ENCODE peak calls at places on chromosomes 11 and 22, in ten cellular contexts. Q is mucosa of descending colon; Y is CD8-positive, alpha-beta memory T cell; H is Panc1; W is heart right ventricle; X is transverse colon; L is PC-3; Z is IMR-90; G is heart left ventricle; F is brain microvascular endothelial cell. J is an unnamed sample. For H3K36me3, the result is how much of the 10 kb centered on the place peaks cover.

GRCh38 chr11:68206211-68206610 is 6.9 kb downstream of the KMT5B start:
- DNase-seq in Z (peak), W (no peak), Q (no peak), X (no peak), H (peak), G (no peak), L (peak), Y (peak), F (peak), J (no peak)

GRCh38 chr11:116541460-116541859 is 231.3 kb downstream of the BUD13 start:
- DNase-seq in Z (no peak), X (no peak), F (no peak), W (no peak), Y (no peak), H (no peak), L (no peak), G (no peak), Q (no peak), J (no peak)

GRCh38 chr11:24311974-24312373 is 184.9 kb upstream of the LUZP2 start:
- DNase-seq in W (no peak), Y (no peak), H (no peak), G (no peak), Z (no peak), L (no peak), X (no peak), F (no peak), Q (no peak), J (no peak)

GRCh38 chr11:19698493-19699292 is 13.9 kb upstream of the NAV2 start:
- DNase-seq in Y (no peak), W (peak), Q (no peak), L (peak), Z (peak), H (no peak), F (no peak), X (no peak), G (peak), J (peak)

GRCh38 chr22:36773935-36774334 is 2.0 kb downstream of the IFT27 start:
- DNase-seq in F (peak), H (no peak), Q (no peak), W (no peak), Z (peak), L (peak), X (no peak), G (no peak), Y (no peak), J (no peak)

GRCh38 chr11:131737357-131737756 is 366.9 kb downstream of the NTM start:
- DNase-seq in G (no peak), Z (no peak), W (no peak), Y (no peak), H (no peak), L (no peak), X (no peak), F (no peak), Q (no peak), J (no peak)

GRCh38 chr11:844693-845644 is 2.3 kb downstream of the TSPAN4 start:
- DNase-seq in Z (peak), G (peak), L (peak), Y (peak), F (no peak), H (no peak), W (peak), Q (peak), X (peak), J (peak)

GRCh38 chr11:31060880-31061279 is 308.7 kb downstream of the DCDC1 start:
- DNase-seq in Z (peak), H (no peak), W (no peak), X (no peak), Q (no peak), G (no peak), L (no peak), F (no peak), Y (no peak), J (no peak)

GRCh38 chr11:18312012-18312411 is 9.9 kb downstream of the HPS5 start:
- DNase-seq in F (peak), Z (peak), Q (no peak), H (no peak), W (no peak), X (no peak), L (no peak), Y (no peak), G (no peak), J (no peak)

GRCh38 chr11:99422581-99423434 is 402.1 kb downstream of the CNTN5 start:
- DNase-seq in F (no peak), X (no peak), Z (peak), H (no peak), Q (no peak), W (no peak), L (peak), G (no peak), Y (no peak), J (no peak)

GRCh38 chr11:92130432-92130831 is 94.2 kb upstream of the FAT3 start:
- DNase-seq in Q (no peak), X (no peak), Z (peak), H (no peak), W (no peak), G (no peak), L (peak), F (peak), Y (no peak), J (no peak)

GRCh38 chr11:33615751-33616150 is 84.9 kb downstream of the C11orf91 start:
- DNase-seq in Z (no peak), G (no peak), Y (no peak), X (no peak), H (no peak), W (no peak), Q (no peak), F (no peak), L (no peak), J (no peak)

GRCh38 chr11:127996825-127997224 is 590.5 kb downstream of the ETS1 start:
- DNase-seq in Z (peak), X (no peak), L (no peak), Y (no peak), G (no peak), Q (no peak), H (no peak), F (no peak), W (no peak), J (no peak)

GRCh38 chr11:130979386-130979972 is 63.2 kb upstream of the SNX19 start:
- DNase-seq in G (no peak), X (no peak), Z (peak), H (no peak), Q (no peak), L (peak), W (no peak), Y (no peak), F (peak), J (no peak)

GRCh38 chr11:44326615-44327475 is 16.9 kb upstream of the ALX4 start:
- DNase-seq in Q (no peak), H (no peak), X (no peak), G (no peak), W (no peak), Z (no peak), F (no peak), L (no peak), Y (no peak), J (no peak)

GRCh38 chr11:16862733-16863132 is 124.3 kb downstream of the C11orf58 start:
- DNase-seq in H (no peak), F (no peak), Y (no peak), Q (no peak), X (no peak), L (no peak), G (no peak), W (no peak), Z (no peak), J (no peak)

GRCh38 chr22:43066134-43066533 is 23.1 kb downstream of the TTLL1 start:
- DNase-seq in F (no peak), X (no peak), H (no peak), Z (no peak), L (no peak), Q (no peak), W (peak), Y (no peak), G (no peak), J (no peak)

GRCh38 chr11:116913000-116913399 is 75.6 kb upstream of the APOA1 start:
- DNase-seq in F (peak), X (no peak), L (peak), W (no peak), Y (no peak), H (no peak), G (no peak), Q (no peak), Z (peak), J (no peak)

GRCh38 chr22:25448435-25449051 is 115.9 kb upstream of the GRK3 start:
- DNase-seq in X (no peak), Q (no peak), Z (peak), H (no peak), F (peak), Y (no peak), W (no peak), G (no peak), L (peak), J (no peak)

GRCh38 chr11:74783241-74783871 is 34.7 kb downstream of the RNF169 start:
- DNase-seq in G (no peak), L (peak), H (no peak), Y (peak), W (peak), Q (no peak), X (no peak), Z (peak), F (peak), J (no peak)

GRCh38 chr22:17262976-17263375 is 43.7 kb upstream of the ADA2 start:
- DNase-seq in Y (no peak), X (no peak), G (no peak), H (no peak), L (no peak), Z (no peak), Q (no peak), W (no peak), F (no peak), J (no peak)

GRCh38 chr22:17260291-17260690 is 41.1 kb upstream of the ADA2 start:
- DNase-seq in Z (no peak), W (no peak), G (no peak), Q (no peak), F (no peak), X (no peak), Y (no peak), L (no peak), H (no peak), J (no peak)

GRCh38 chr22:17257578-17257977 is 38.3 kb upstream of the ADA2 start:
- DNase-seq in Q (no peak), Z (no peak), W (no peak), H (no peak), Y (no peak), G (no peak), X (no peak), F (no peak), L (no peak), J (no peak)

GRCh38 chr22:17258015-17258827 is 39.0 kb upstream of the ADA2 start:
- DNase-seq in W (peak), X (peak), G (peak), Z (no peak), Q (peak), H (no peak), F (no peak), Y (peak), L (peak), J (peak)

GRCh38 chr22:17260950-17261349 is 41.7 kb upstream of the ADA2 start:
- DNase-seq in H (no peak), X (no peak), G (no peak), Z (no peak), Q (no peak), F (no peak), L (no peak), W (no peak), Y (no peak), J (no peak)
- H3K4me3 ChIP-seq in H (no peak), X (no peak), G (no peak), Z (no peak), Q (no peak), F (no peak), L (no peak), W (no peak), Y (no peak), J (no peak)

GRCh38 chr22:20742764-20743163 is 31.1 kb upstream of the SERPIND1 start:
- DNase-seq in Z (no peak), L (no peak), Q (no peak), W (no peak), F (no peak), Y (no peak), H (no peak), X (no peak), G (no peak), J (no peak)
- H3K36me3 ChIP-seq in Z (under half), L (under half), Q (under half), W (half or more), F (under half), Y (under half), H (under half), X (under half), G (half or more), J (under half)

GRCh38 chr11:66316849-66317251 is at the start of gene CD248:
- DNase-seq in Z (peak), L (no peak), F (peak), X (peak), Y (no peak), H (no peak), G (peak), Q (peak), W (peak), J (peak)
- H3K4me3 ChIP-seq in Z (peak), L (no peak), F (peak), X (peak), Y (peak), H (no peak), G (peak), Q (no peak), W (peak), J (peak)

GRCh38 chr11:114064216-114064615 is 4.7 kb downstream of the ZBTB16 start:
- DNase-seq in L (no peak), G (no peak), X (no peak), W (no peak), Y (no peak), H (no peak), Z (no peak), F (no peak), Q (no peak), J (no peak)
- H3K36me3 ChIP-seq in L (under half), G (under half), X (under half), W (under half), Y (under half), H (under half), Z (under half), F (under half), Q (under half), J (under half)

GRCh38 chr22:45008853-45009751 is 703 bp downstream of the PHF21B start:
- DNase-seq in Z (no peak), Y (no peak), H (no peak), F (no peak), Q (no peak), L (no peak), X (no peak), W (no peak), G (no peak), J (peak)
- H3K4me3 ChIP-seq in Z (peak), Y (no peak), H (peak), F (no peak), Q (no peak), L (peak), X (peak), W (peak), G (peak), J (peak)

GRCh38 chr11:3022300-3022967 is 30.3 kb upstream of the NAP1L4 start:
- DNase-seq in G (no peak), Z (peak), Y (no peak), H (no peak), W (no peak), L (peak), F (peak), Q (no peak), X (no peak), J (no peak)

GRCh38 chr11:3022982-3023381 is 30.9 kb upstream of the NAP1L4 start:
- DNase-seq in F (peak), Z (peak), L (peak), G (no peak), X (no peak), W (no peak), H (no peak), Y (no peak), Q (no peak), J (no peak)

GRCh38 chr11:3016861-3017260 is 24.7 kb upstream of the NAP1L4 start:
- DNase-seq in W (no peak), Z (no peak), L (no peak), Q (no peak), H (no peak), Y (no peak), X (no peak), G (no peak), F (no peak), J (no peak)

GRCh38 chr11:3020011-3020410 is 27.9 kb upstream of the NAP1L4 start:
- DNase-seq in Z (no peak), Q (no peak), L (no peak), G (no peak), F (no peak), Y (no peak), H (no peak), X (no peak), W (no peak), J (no peak)

DNA sequence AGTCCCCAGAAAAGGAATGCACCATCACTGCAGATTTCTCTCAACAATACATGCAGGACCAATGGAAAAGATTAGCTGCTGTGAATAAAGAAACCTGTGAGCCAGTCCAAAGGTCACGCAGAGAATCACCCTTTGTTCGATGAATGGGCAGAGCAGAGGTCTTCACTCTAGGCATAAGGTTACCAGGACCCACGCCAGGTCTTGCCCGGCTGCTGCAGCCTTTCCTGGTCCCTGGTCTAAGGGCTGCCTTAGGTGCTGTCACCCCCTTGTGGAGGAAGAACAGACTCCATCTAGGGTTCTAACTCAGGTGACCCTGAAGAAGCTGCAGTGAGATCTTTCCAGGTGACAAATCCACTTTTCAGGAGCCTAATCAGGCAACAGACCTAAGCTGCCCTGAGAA is 29.0 kb upstream of the NAP1L4 start:
- DNase-seq in F (no peak), Y (peak), Q (no peak), G (no peak), H (no peak), X (peak), W (no peak), Z (peak), L (peak), J (peak)
- H3K36me3 ChIP-seq in F (half or more), Y (under half), Q (under half), G (half or more), H (under half), X (under half), W (half or more), Z (half or more), L (under half), J (under half)

GRCh38 chr11:124752471-124753100 is 531 bp upstream of the VSIG2 start:
- DNase-seq in G (no peak), Z (no peak), Y (no peak), X (no peak), W (no peak), H (no peak), Q (no peak), L (no peak), F (no peak), J (no peak)

GRCh38 chr11:124753624-124754023 is 1.6 kb upstream of the VSIG2 start:
- DNase-seq in Y (no peak), F (no peak), X (no peak), Z (no peak), Q (peak), G (no peak), W (no peak), H (no peak), L (no peak), J (no peak)

GRCh38 chr11:124751741-124752470 is at the start of gene VSIG2:
- DNase-seq in X (peak), F (no peak), Z (no peak), Q (peak), H (no peak), L (no peak), Y (no peak), G (no peak), W (no peak), J (no peak)

GRCh38 chr11:124754309-124754708 is 2.3 kb upstream of the VSIG2 start:
- DNase-seq in Q (no peak), L (peak), Z (peak), X (no peak), W (no peak), Y (no peak), F (no peak), H (no peak), G (no peak), J (no peak)

GRCh38 chr11:124753207-124753606 is 1.2 kb upstream of the VSIG2 start:
- DNase-seq in H (no peak), Q (no peak), W (no peak), G (no peak), Y (no peak), Z (no peak), X (no peak), F (no peak), L (no peak), J (no peak)
- H3K4me3 ChIP-seq in H (no peak), Q (no peak), W (no peak), G (no peak), Y (no peak), Z (no peak), X (no peak), F (no peak), L (no peak), J (no peak)

GRCh38 chr11:89275966-89276365 is 98.3 kb downstream of the TYR start:
- DNase-seq in Y (no peak), F (no peak), Z (no peak), G (no peak), L (no peak), X (no peak), Q (no peak), H (no peak), W (no peak), J (no peak)

DNA sequence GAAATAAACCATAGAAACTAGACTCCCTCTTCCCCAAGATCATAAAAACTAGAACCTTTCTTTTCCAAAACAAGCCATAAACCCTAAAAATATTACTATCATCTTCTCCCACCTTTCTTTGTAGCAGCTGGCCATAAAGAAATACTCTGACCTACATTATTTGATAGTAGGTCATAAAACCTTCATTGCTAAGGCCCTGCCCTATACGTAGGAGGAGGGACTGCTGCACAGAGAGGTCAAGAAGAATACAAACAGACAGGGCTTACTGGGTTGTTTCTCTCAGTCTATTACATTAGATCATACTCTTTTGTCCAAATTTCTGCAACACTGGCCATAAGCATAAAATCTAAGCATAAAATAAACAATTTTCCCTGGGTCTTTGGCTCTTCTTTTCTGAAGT is 101.5 kb downstream of the TYR start:
- DNase-seq in G (no peak), X (peak), Z (no peak), H (no peak), W (no peak), Q (no peak), Y (no peak), F (no peak), L (no peak), J (no peak)
- H3K36me3 ChIP-seq in G (under half), X (under half), Z (under half), H (under half), W (under half), Q (under half), Y (under half), F (under half), L (under half), J (under half)

GRCh38 chr11:57425565-57426438 is 1.1 kb downstream of the SLC43A3 start:
- DNase-seq in F (no peak), H (no peak), W (peak), L (no peak), Z (peak), G (peak), X (peak), Y (no peak), Q (peak), J (peak)
- H3K4me3 ChIP-seq in F (peak), H (no peak), W (peak), L (peak), Z (no peak), G (peak), X (peak), Y (peak), Q (no peak), J (no peak)

GRCh38 chr11:59112494-59112893 is 5.5 kb downstream of the FAM111B start:
- DNase-seq in F (no peak), G (no peak), H (no peak), Q (no peak), W (no peak), X (no peak), L (peak), Z (peak), Y (no peak), J (no peak)

GRCh38 chr11:59114344-59114743 is 7.3 kb downstream of the FAM111B start:
- DNase-seq in H (no peak), X (no peak), L (no peak), Y (no peak), F (no peak), Q (no peak), W (no peak), Z (no peak), G (no peak), J (no peak)

GRCh38 chr11:59119826-59120225 is 12.8 kb downstream of the FAM111B start:
- DNase-seq in X (no peak), H (no peak), G (no peak), Y (no peak), Z (no peak), W (no peak), L (no peak), Q (no peak), F (no peak), J (no peak)

GRCh38 chr11:59115556-59115955 is 8.5 kb downstream of the FAM111B start:
- DNase-seq in G (no peak), F (no peak), W (no peak), X (no peak), H (no peak), Y (no peak), L (no peak), Z (no peak), Q (no peak), J (no peak)

GRCh38 chr11:59117774-59118173 is 10.7 kb downstream of the FAM111B start:
- DNase-seq in X (no peak), Q (no peak), Z (no peak), F (no peak), Y (no peak), W (no peak), G (no peak), H (no peak), L (no peak), J (no peak)
- H3K36me3 ChIP-seq in X (under half), Q (under half), Z (under half), F (under half), Y (under half), W (under half), G (under half), H (under half), L (half or more), J (under half)

J was measured in testis.